ENCODE peak calls at places on chromosome 5, in seven cellular contexts. One of them, this sample, is unnamed. For H3K27me3 and H3K9me3, the result is how much of the 10 kb centered on the place peaks cover.

GRCh38 chr5:8953016-8953415 is 592.9 kb downstream of the SEMA5A start:
- DNase-seq in cardiac muscle cell: no peak
- DNase-seq in PC-3: no peak
- DNase-seq in CD8-positive, alpha-beta T cell: no peak
- DNase-seq in CD8-positive, alpha-beta memory T cell: no peak
- DNase-seq in neural progenitor cell: no peak
- DNase-seq in colonic mucosa: no peak
- DNase-seq in this sample: no peak

GRCh38 chr5:165622864-165623536 is 2117.6 kb downstream of the MAT2B start:
- DNase-seq in PC-3: no peak
- DNase-seq in colonic mucosa: no peak
- DNase-seq in CD8-positive, alpha-beta T cell: no peak
- DNase-seq in cardiac muscle cell: no peak
- DNase-seq in neural progenitor cell: no peak
- DNase-seq in CD8-positive, alpha-beta memory T cell: no peak
- DNase-seq in this sample: no peak

GRCh38 chr5:157076558-157076957 is 17.6 kb upstream of the HAVCR1 start:
- DNase-seq in CD8-positive, alpha-beta T cell: no peak
- DNase-seq in neural progenitor cell: no peak
- DNase-seq in PC-3: peak
- DNase-seq in cardiac muscle cell: no peak
- DNase-seq in CD8-positive, alpha-beta memory T cell: no peak
- DNase-seq in colonic mucosa: no peak
- DNase-seq in this sample: peak

GRCh38 chr5:144742376-144742775 is 571.7 kb downstream of the KCTD16 start:
- DNase-seq in colonic mucosa: no peak
- DNase-seq in neural progenitor cell: peak
- DNase-seq in CD8-positive, alpha-beta memory T cell: no peak
- DNase-seq in PC-3: no peak
- DNase-seq in cardiac muscle cell: no peak
- DNase-seq in CD8-positive, alpha-beta T cell: no peak
- DNase-seq in this sample: no peak

GRCh38 chr5:100780376-100780870 is 122.7 kb downstream of the ST8SIA4 start:
- DNase-seq in CD8-positive, alpha-beta memory T cell: peak
- DNase-seq in PC-3: no peak
- DNase-seq in cardiac muscle cell: no peak
- DNase-seq in colonic mucosa: no peak
- DNase-seq in neural progenitor cell: no peak
- DNase-seq in CD8-positive, alpha-beta T cell: no peak
- DNase-seq in this sample: no peak

GRCh38 chr5:177378884-177379883 is 5.0 kb upstream of the SLC34A1 start:
- DNase-seq in cardiac muscle cell: peak
- DNase-seq in neural progenitor cell: no peak
- DNase-seq in CD8-positive, alpha-beta memory T cell: no peak
- DNase-seq in CD8-positive, alpha-beta T cell: no peak
- DNase-seq in PC-3: peak
- DNase-seq in colonic mucosa: no peak
- DNase-seq in this sample: peak

GRCh38 chr5:11268894-11269293 is 507.9 kb upstream of the DAP start:
- DNase-seq in CD8-positive, alpha-beta T cell: no peak
- DNase-seq in PC-3: no peak
- DNase-seq in neural progenitor cell: no peak
- DNase-seq in colonic mucosa: no peak
- DNase-seq in CD8-positive, alpha-beta memory T cell: no peak
- DNase-seq in cardiac muscle cell: no peak
- DNase-seq in this sample: no peak

GRCh38 chr5:112270299-112271293 is 148.5 kb downstream of the EPB41L4A start:
- DNase-seq in CD8-positive, alpha-beta memory T cell: no peak
- DNase-seq in cardiac muscle cell: peak
- DNase-seq in PC-3: peak
- DNase-seq in CD8-positive, alpha-beta T cell: no peak
- DNase-seq in colonic mucosa: no peak
- DNase-seq in neural progenitor cell: no peak
- DNase-seq in this sample: no peak

GRCh38 chr5:172530406-172530805 is 76.1 kb upstream of the SH3PXD2B start:
- DNase-seq in PC-3: no peak
- DNase-seq in neural progenitor cell: no peak
- DNase-seq in CD8-positive, alpha-beta T cell: no peak
- DNase-seq in colonic mucosa: peak
- DNase-seq in CD8-positive, alpha-beta memory T cell: no peak
- DNase-seq in cardiac muscle cell: no peak
- DNase-seq in this sample: no peak
- H3K27me3 ChIP-seq in PC-3: under half
- H3K27me3 ChIP-seq in neural progenitor cell: under half
- H3K27me3 ChIP-seq in CD8-positive, alpha-beta T cell: under half
- H3K27me3 ChIP-seq in colonic mucosa: under half
- H3K27me3 ChIP-seq in CD8-positive, alpha-beta memory T cell: under half
- H3K27me3 ChIP-seq in cardiac muscle cell: under half
- H3K27me3 ChIP-seq in this sample: under half

GRCh38 chr5:141411575-141411974 is 1.2 kb upstream of the PCDHGA10 start:
- DNase-seq in PC-3: no peak
- DNase-seq in CD8-positive, alpha-beta memory T cell: no peak
- DNase-seq in CD8-positive, alpha-beta T cell: no peak
- DNase-seq in colonic mucosa: no peak
- DNase-seq in cardiac muscle cell: no peak
- DNase-seq in neural progenitor cell: no peak
- DNase-seq in this sample: no peak
- H3K9me3 ChIP-seq in PC-3: under half
- H3K9me3 ChIP-seq in CD8-positive, alpha-beta memory T cell: under half
- H3K9me3 ChIP-seq in CD8-positive, alpha-beta T cell: under half
- H3K9me3 ChIP-seq in colonic mucosa: under half
- H3K9me3 ChIP-seq in cardiac muscle cell: under half
- H3K9me3 ChIP-seq in neural progenitor cell: under half
- H3K9me3 ChIP-seq in this sample: under half

GRCh38 chr5:1761453-1761755 is 38.2 kb downstream of the MRPL36 start:
- DNase-seq in cardiac muscle cell: no peak
- DNase-seq in colonic mucosa: no peak
- DNase-seq in CD8-positive, alpha-beta T cell: no peak
- DNase-seq in CD8-positive, alpha-beta memory T cell: no peak
- DNase-seq in PC-3: no peak
- DNase-seq in neural progenitor cell: no peak
- DNase-seq in this sample: no peak
- H3K27me3 ChIP-seq in cardiac muscle cell: under half
- H3K27me3 ChIP-seq in colonic mucosa: under half
- H3K27me3 ChIP-seq in CD8-positive, alpha-beta T cell: under half
- H3K27me3 ChIP-seq in CD8-positive, alpha-beta memory T cell: under half
- H3K27me3 ChIP-seq in PC-3: half or more
- H3K27me3 ChIP-seq in neural progenitor cell: under half
- H3K27me3 ChIP-seq in this sample: under half

GRCh38 chr5:1076406-1076805 is 35.5 kb downstream of the SLC12A7 start:
- DNase-seq in CD8-positive, alpha-beta T cell: no peak
- DNase-seq in CD8-positive, alpha-beta memory T cell: no peak
- DNase-seq in PC-3: no peak
- DNase-seq in cardiac muscle cell: no peak
- DNase-seq in neural progenitor cell: no peak
- DNase-seq in colonic mucosa: no peak
- DNase-seq in this sample: no peak
- H3K9me3 ChIP-seq in CD8-positive, alpha-beta T cell: under half
- H3K9me3 ChIP-seq in CD8-positive, alpha-beta memory T cell: under half
- H3K9me3 ChIP-seq in PC-3: under half
- H3K9me3 ChIP-seq in cardiac muscle cell: under half
- H3K9me3 ChIP-seq in neural progenitor cell: under half
- H3K9me3 ChIP-seq in colonic mucosa: under half
- H3K9me3 ChIP-seq in this sample: under half

DNA sequence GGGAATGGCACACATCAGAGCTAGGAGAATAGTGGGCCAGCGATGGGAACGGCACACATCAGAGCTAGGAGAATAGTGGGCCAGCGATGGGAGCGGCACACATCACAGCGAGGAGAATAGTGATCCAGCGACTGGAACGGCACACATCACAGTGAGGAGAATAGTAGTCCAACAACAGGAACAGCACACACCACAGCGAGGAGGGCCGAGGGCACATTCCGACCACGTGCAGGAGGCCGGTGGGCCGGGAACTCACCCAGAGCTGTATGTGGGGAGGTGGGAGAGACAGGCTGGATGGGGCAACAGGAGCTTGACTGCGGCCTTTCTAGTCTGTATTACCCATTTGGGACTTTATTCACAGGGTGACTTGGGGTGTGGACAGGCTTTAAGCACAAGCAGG is 271.1 kb upstream of the IRX4 start:
- DNase-seq in CD8-positive, alpha-beta memory T cell: no peak
- DNase-seq in neural progenitor cell: no peak
- DNase-seq in CD8-positive, alpha-beta T cell: no peak
- DNase-seq in cardiac muscle cell: no peak
- DNase-seq in colonic mucosa: no peak
- DNase-seq in PC-3: no peak
- DNase-seq in this sample: no peak
- H3K27me3 ChIP-seq in CD8-positive, alpha-beta memory T cell: under half
- H3K27me3 ChIP-seq in neural progenitor cell: under half
- H3K27me3 ChIP-seq in CD8-positive, alpha-beta T cell: under half
- H3K27me3 ChIP-seq in cardiac muscle cell: under half
- H3K27me3 ChIP-seq in colonic mucosa: under half
- H3K27me3 ChIP-seq in PC-3: under half
- H3K27me3 ChIP-seq in this sample: under half

GRCh38 chr5:56366986-56367385 is 133.9 kb upstream of the ANKRD55 start:
- DNase-seq in neural progenitor cell: no peak
- DNase-seq in colonic mucosa: no peak
- DNase-seq in cardiac muscle cell: no peak
- DNase-seq in PC-3: no peak
- DNase-seq in CD8-positive, alpha-beta memory T cell: no peak
- DNase-seq in CD8-positive, alpha-beta T cell: no peak
- DNase-seq in this sample: no peak

GRCh38 chr5:56367752-56368151 is 134.6 kb upstream of the ANKRD55 start:
- DNase-seq in cardiac muscle cell: no peak
- DNase-seq in neural progenitor cell: no peak
- DNase-seq in PC-3: no peak
- DNase-seq in colonic mucosa: no peak
- DNase-seq in CD8-positive, alpha-beta memory T cell: no peak
- DNase-seq in CD8-positive, alpha-beta T cell: no peak
- DNase-seq in this sample: no peak

GRCh38 chr5:56375011-56375410 is 141.9 kb upstream of the ANKRD55 start:
- DNase-seq in colonic mucosa: no peak
- DNase-seq in CD8-positive, alpha-beta memory T cell: no peak
- DNase-seq in CD8-positive, alpha-beta T cell: no peak
- DNase-seq in PC-3: no peak
- DNase-seq in cardiac muscle cell: no peak
- DNase-seq in neural progenitor cell: no peak
- DNase-seq in this sample: no peak

DNA sequence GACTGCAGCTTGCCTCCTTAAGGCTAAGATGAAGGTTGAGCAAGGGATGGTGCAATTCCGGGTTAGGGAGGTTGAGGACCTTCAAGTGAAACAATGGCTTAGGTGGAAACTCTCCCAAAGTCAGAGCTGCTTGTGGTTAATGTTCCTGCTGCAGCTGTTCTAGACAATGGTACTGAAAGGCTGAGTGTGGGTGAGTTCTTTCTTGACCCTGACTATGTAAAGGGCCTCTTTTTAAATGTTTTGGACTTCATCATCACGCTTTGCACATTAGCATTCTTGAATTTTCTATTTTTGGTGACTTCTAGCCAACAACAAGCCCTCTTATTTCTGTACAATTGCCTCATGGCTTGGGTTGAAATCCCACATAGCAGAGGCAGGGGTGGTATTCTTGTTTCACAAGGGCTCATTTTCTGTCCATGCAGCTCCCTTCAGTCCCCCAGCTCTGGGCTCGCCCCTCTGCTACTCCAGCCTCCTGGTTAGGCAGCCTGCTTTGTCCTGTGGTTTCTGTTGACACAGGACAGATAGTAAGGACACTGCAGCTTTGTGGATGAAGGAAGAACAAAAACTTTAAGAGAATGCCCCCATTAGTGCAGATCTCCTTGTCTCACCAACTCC is 136.3 kb upstream of the ANKRD55 start:
- DNase-seq in CD8-positive, alpha-beta T cell: no peak
- DNase-seq in neural progenitor cell: no peak
- DNase-seq in PC-3: no peak
- DNase-seq in cardiac muscle cell: peak
- DNase-seq in CD8-positive, alpha-beta memory T cell: no peak
- DNase-seq in colonic mucosa: no peak
- DNase-seq in this sample: no peak
- H3K9me3 ChIP-seq in CD8-positive, alpha-beta T cell: under half
- H3K9me3 ChIP-seq in neural progenitor cell: under half
- H3K9me3 ChIP-seq in PC-3: under half
- H3K9me3 ChIP-seq in cardiac muscle cell: under half
- H3K9me3 ChIP-seq in CD8-positive, alpha-beta memory T cell: under half
- H3K9me3 ChIP-seq in colonic mucosa: under half
- H3K9me3 ChIP-seq in this sample: under half

GRCh38 chr5:84304591-84304990 is 80.1 kb downstream of the EDIL3 start:
- DNase-seq in PC-3: no peak
- DNase-seq in colonic mucosa: no peak
- DNase-seq in CD8-positive, alpha-beta T cell: no peak
- DNase-seq in CD8-positive, alpha-beta memory T cell: no peak
- DNase-seq in neural progenitor cell: no peak
- DNase-seq in cardiac muscle cell: peak
- DNase-seq in this sample: no peak
- H3K27me3 ChIP-seq in PC-3: under half
- H3K27me3 ChIP-seq in colonic mucosa: under half
- H3K27me3 ChIP-seq in CD8-positive, alpha-beta T cell: under half
- H3K27me3 ChIP-seq in CD8-positive, alpha-beta memory T cell: under half
- H3K27me3 ChIP-seq in neural progenitor cell: under half
- H3K27me3 ChIP-seq in cardiac muscle cell: under half
- H3K27me3 ChIP-seq in this sample: under half

This sample was measured in MG63.